ENCODE peak calls at places on chromosomes 2 and 18, in four cellular contexts. One of them, this sample, is unnamed.

GRCh38 chr2:14751581-14751980 is 119.1 kb downstream of the LRATD1 start:
- DNase-seq in astrocyte: no peak
- DNase-seq in HCT116: no peak
- DNase-seq in colonic mucosa: no peak
- DNase-seq in this sample: peak; percentile 68

GRCh38 chr18:77059294-77059916 is 73.2 kb downstream of the MBP start:
- DNase-seq in astrocyte: no peak
- DNase-seq in HCT116: peak; percentile 67
- DNase-seq in colonic mucosa: no peak
- DNase-seq in this sample: peak; percentile 33

GRCh38 chr2:38905251-38905650 is 15.6 kb downstream of the ARHGEF33 start:
- DNase-seq in astrocyte: no peak
- DNase-seq in HCT116: no peak
- DNase-seq in colonic mucosa: no peak
- DNase-seq in this sample: no peak

GRCh38 chr18:67243799-67244587 is 272.5 kb downstream of the DSEL start:
- DNase-seq in astrocyte: peak; percentile 5
- DNase-seq in HCT116: no peak
- DNase-seq in colonic mucosa: no peak
- DNase-seq in this sample: peak; percentile 20

GRCh38 chr2:99554238-99554637 is 64.4 kb upstream of the REV1 start:
- DNase-seq in astrocyte: no peak
- DNase-seq in HCT116: no peak
- DNase-seq in colonic mucosa: no peak
- DNase-seq in this sample: no peak

GRCh38 chr2:69978157-69978904 is 16.9 kb upstream of the ASPRV1 start:
- DNase-seq in astrocyte: no peak
- DNase-seq in HCT116: no peak
- DNase-seq in colonic mucosa: no peak
- DNase-seq in this sample: no peak

GRCh38 chr18:56986829-56987228 is 160.1 kb upstream of the BOD1L2 start:
- DNase-seq in astrocyte: no peak
- DNase-seq in HCT116: no peak
- DNase-seq in colonic mucosa: no peak
- DNase-seq in this sample: no peak

GRCh38 chr2:178807227-178808008 is at the start of gene TTN:
- DNase-seq in astrocyte: no peak
- DNase-seq in HCT116: no peak
- DNase-seq in colonic mucosa: no peak
- DNase-seq in this sample: no peak

GRCh38 chr2:154495455-154495868 is 203.0 kb upstream of the KCNJ3 start:
- DNase-seq in astrocyte: no peak
- DNase-seq in HCT116: no peak
- DNase-seq in colonic mucosa: no peak
- DNase-seq in this sample: no peak

GRCh38 chr18:12376034-12376717 is 851 bp downstream of the AFG3L2 start:
- DNase-seq in astrocyte: no peak
- DNase-seq in HCT116: no peak
- DNase-seq in colonic mucosa: peak; percentile 47
- DNase-seq in this sample: peak; percentile 41

GRCh38 chr2:53787255-53787910 is 539 bp downstream of the ERLEC1 start:
- DNase-seq in astrocyte: peak; percentile 44
- DNase-seq in HCT116: no peak
- DNase-seq in colonic mucosa: no peak
- DNase-seq in this sample: peak; percentile 26
- H3K9ac ChIP-seq in astrocyte: peak overlapping the region; percentile 98
- H3K9ac ChIP-seq in HCT116: peak overlapping the region; percentile 92
- H3K9ac ChIP-seq in colonic mucosa: peak overlapping the region; percentile 97
- H3K9ac ChIP-seq in this sample: peak overlapping the region; percentile 58

GRCh38 chr2:180991361-180991760 is 11.0 kb downstream of the UBE2E3 start:
- DNase-seq in astrocyte: no peak
- DNase-seq in HCT116: no peak
- DNase-seq in colonic mucosa: no peak
- DNase-seq in this sample: no peak

GRCh38 chr2:180991820-180992219 is 11.4 kb downstream of the UBE2E3 start:
- DNase-seq in astrocyte: no peak
- DNase-seq in HCT116: no peak
- DNase-seq in colonic mucosa: no peak
- DNase-seq in this sample: no peak

GRCh38 chr2:180990794-180991193 is 10.4 kb downstream of the UBE2E3 start:
- DNase-seq in astrocyte: no peak
- DNase-seq in HCT116: no peak
- DNase-seq in colonic mucosa: no peak
- DNase-seq in this sample: no peak

GRCh38 chr2:180990337-180990736 is 9.9 kb downstream of the UBE2E3 start:
- DNase-seq in astrocyte: no peak
- DNase-seq in HCT116: no peak
- DNase-seq in colonic mucosa: no peak
- DNase-seq in this sample: peak; percentile 56

GRCh38 chr2:180992994-180993393 is 12.6 kb downstream of the UBE2E3 start:
- DNase-seq in astrocyte: no peak
- DNase-seq in HCT116: no peak
- DNase-seq in colonic mucosa: no peak
- DNase-seq in this sample: no peak
- TF ChIP-seq CTCF in astrocyte: no peak
- TF ChIP-seq CTCF in HCT116: no peak
- TF ChIP-seq CTCF in colonic mucosa: no peak
- TF ChIP-seq CTCF in this sample: no peak

GRCh38 chr2:74204436-74204835 is 6.0 kb downstream of the MTHFD2 start:
- DNase-seq in astrocyte: no peak
- DNase-seq in HCT116: no peak
- DNase-seq in colonic mucosa: no peak
- DNase-seq in this sample: no peak
- H3K9ac ChIP-seq in astrocyte: no peak overlapping the region
- H3K9ac ChIP-seq in HCT116: no peak overlapping the region
- H3K9ac ChIP-seq in colonic mucosa: no peak overlapping the region
- H3K9ac ChIP-seq in this sample: no peak overlapping the region

DNA sequence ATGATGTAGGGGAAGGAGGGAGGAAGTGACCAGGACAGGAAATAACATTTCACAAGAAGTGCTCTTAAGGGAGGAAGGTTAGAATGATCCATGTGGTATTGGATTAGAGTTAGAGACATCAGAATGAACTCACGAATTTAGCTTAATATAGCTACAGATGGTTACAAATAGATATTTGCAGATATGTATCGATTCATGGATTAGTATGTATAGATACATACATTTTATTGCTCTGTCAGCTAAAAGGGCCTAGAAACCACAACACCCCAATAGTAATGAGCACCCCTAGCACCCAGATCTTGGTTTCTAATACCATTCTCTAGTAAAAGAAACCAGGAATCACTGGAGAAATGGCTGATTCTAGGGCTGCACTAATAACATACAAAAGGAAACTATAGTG is 59.6 kb upstream of the LTBP1 start:
- DNase-seq in astrocyte: no peak
- DNase-seq in HCT116: no peak
- DNase-seq in colonic mucosa: no peak
- DNase-seq in this sample: no peak
- TF ChIP-seq CTCF in astrocyte: no peak
- TF ChIP-seq CTCF in HCT116: no peak
- TF ChIP-seq CTCF in colonic mucosa: no peak
- TF ChIP-seq CTCF in this sample: no peak

DNA sequence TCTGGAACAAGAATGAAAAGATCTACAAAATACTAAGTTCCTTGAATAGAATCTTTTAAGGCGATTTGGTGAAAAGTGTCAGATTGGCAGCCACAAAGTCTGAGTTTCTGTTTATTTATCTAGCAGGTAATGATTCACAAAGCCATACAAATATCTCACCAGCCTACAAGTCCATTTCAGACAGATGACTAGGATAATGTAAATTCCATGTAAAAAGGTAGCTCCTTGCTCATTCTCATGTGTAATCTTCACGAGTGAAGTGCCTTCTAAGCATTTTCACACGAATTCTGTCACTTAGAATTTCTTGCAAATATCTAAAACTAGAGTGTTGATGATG is 221.8 kb upstream of the RBBP8 start:
- DNase-seq in astrocyte: peak; percentile 84
- DNase-seq in HCT116: no peak
- DNase-seq in colonic mucosa: no peak
- DNase-seq in this sample: peak; percentile 70
- H3K9ac ChIP-seq in astrocyte: peak overlapping the region; percentile 79
- H3K9ac ChIP-seq in HCT116: no peak overlapping the region
- H3K9ac ChIP-seq in colonic mucosa: peak overlapping the region; percentile 67
- H3K9ac ChIP-seq in this sample: peak overlapping the region; percentile 55

DNA sequence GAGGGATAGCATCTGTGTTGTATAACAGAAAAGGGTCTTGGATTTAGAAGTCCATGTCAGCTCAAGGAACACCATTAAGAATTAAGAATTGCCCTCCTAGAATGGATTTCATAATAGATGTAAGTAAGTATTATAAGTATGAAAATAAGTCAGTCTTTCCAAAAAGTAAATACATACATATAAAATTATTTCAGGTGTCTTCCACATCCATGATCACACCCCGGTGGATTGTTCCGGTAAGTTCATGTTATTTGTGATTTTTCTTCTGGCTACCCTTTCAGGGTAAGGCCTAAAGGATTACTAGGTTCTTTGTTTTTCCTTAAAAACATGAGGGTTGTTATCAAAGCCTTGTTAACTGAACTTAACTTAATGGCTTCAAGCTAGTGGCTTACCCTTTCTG is 55.9 kb downstream of the TMEM185B start:
- DNase-seq in astrocyte: no peak
- DNase-seq in HCT116: no peak
- DNase-seq in colonic mucosa: no peak
- DNase-seq in this sample: no peak
- TF ChIP-seq CTCF in astrocyte: peak; percentile 11
- TF ChIP-seq CTCF in HCT116: no peak
- TF ChIP-seq CTCF in colonic mucosa: no peak
- TF ChIP-seq CTCF in this sample: no peak

This sample was measured in mammary epithelial cell.